ENCODE peak calls at places on chromosomes 3 and 15, in seven cellular contexts. One of them, this sample, is unnamed.

GRCh38 chr3:129581623-129582022 is 24.9 kb downstream of the PLXND1 start:
- DNase-seq in WERI-Rb-1: no peak
- DNase-seq in skeletal muscle cell: no peak
- DNase-seq in mesendoderm: no peak
- DNase-seq in foreskin fibroblast: no peak
- DNase-seq in BE2C: no peak
- DNase-seq in OCI-LY7: no peak
- DNase-seq in this sample: no peak

GRCh38 chr3:159209459-159209858 is 407.6 kb downstream of the MFSD1 start:
- DNase-seq in WERI-Rb-1: no peak
- DNase-seq in skeletal muscle cell: no peak
- DNase-seq in mesendoderm: no peak
- DNase-seq in foreskin fibroblast: no peak
- DNase-seq in BE2C: no peak
- DNase-seq in OCI-LY7: no peak
- DNase-seq in this sample: no peak

GRCh38 chr3:197525706-197526105 is 30.1 kb downstream of the BDH1 start:
- DNase-seq in WERI-Rb-1: no peak
- DNase-seq in skeletal muscle cell: no peak
- DNase-seq in mesendoderm: peak
- DNase-seq in foreskin fibroblast: no peak
- DNase-seq in BE2C: no peak
- DNase-seq in OCI-LY7: no peak
- DNase-seq in this sample: no peak

GRCh38 chr3:29381595-29381994 is 100.7 kb downstream of the RBMS3 start:
- DNase-seq in WERI-Rb-1: no peak
- DNase-seq in skeletal muscle cell: no peak
- DNase-seq in mesendoderm: peak
- DNase-seq in foreskin fibroblast: no peak
- DNase-seq in BE2C: no peak
- DNase-seq in OCI-LY7: no peak
- DNase-seq in this sample: no peak

GRCh38 chr15:69044899-69045298 is 30.4 kb downstream of the NOX5 start:
- DNase-seq in WERI-Rb-1: no peak
- DNase-seq in skeletal muscle cell: no peak
- DNase-seq in mesendoderm: peak
- DNase-seq in foreskin fibroblast: peak
- DNase-seq in BE2C: peak
- DNase-seq in OCI-LY7: no peak
- DNase-seq in this sample: peak

GRCh38 chr15:68055224-68055705 is 1.1 kb downstream of the PIAS1 start:
- DNase-seq in WERI-Rb-1: peak
- DNase-seq in skeletal muscle cell: no peak
- DNase-seq in mesendoderm: peak
- DNase-seq in foreskin fibroblast: peak
- DNase-seq in BE2C: peak
- DNase-seq in OCI-LY7: peak
- DNase-seq in this sample: no peak

GRCh38 chr3:38454179-38454883 is 641 bp downstream of the ACVR2B start:
- DNase-seq in WERI-Rb-1: peak
- DNase-seq in skeletal muscle cell: no peak
- DNase-seq in mesendoderm: peak
- DNase-seq in foreskin fibroblast: no peak
- DNase-seq in BE2C: peak
- DNase-seq in OCI-LY7: peak
- DNase-seq in this sample: no peak

GRCh38 chr15:71595846-71596553 is 214.4 kb upstream of the NR2E3 start:
- DNase-seq in WERI-Rb-1: no peak
- DNase-seq in skeletal muscle cell: no peak
- DNase-seq in mesendoderm: no peak
- DNase-seq in foreskin fibroblast: peak
- DNase-seq in BE2C: no peak
- DNase-seq in OCI-LY7: no peak
- DNase-seq in this sample: no peak

GRCh38 chr3:54434761-54435160 is 312.4 kb downstream of the CACNA2D3 start:
- DNase-seq in WERI-Rb-1: peak
- DNase-seq in skeletal muscle cell: no peak
- DNase-seq in mesendoderm: no peak
- DNase-seq in foreskin fibroblast: no peak
- DNase-seq in BE2C: no peak
- DNase-seq in OCI-LY7: no peak
- DNase-seq in this sample: no peak

GRCh38 chr3:57784089-57784735 is 28.1 kb downstream of the SLMAP start:
- DNase-seq in WERI-Rb-1: no peak
- DNase-seq in skeletal muscle cell: no peak
- DNase-seq in mesendoderm: no peak
- DNase-seq in foreskin fibroblast: no peak
- DNase-seq in BE2C: no peak
- DNase-seq in OCI-LY7: no peak
- DNase-seq in this sample: no peak

GRCh38 chr3:98680723-98681122 is 82.4 kb upstream of the ST3GAL6 start:
- DNase-seq in WERI-Rb-1: no peak
- DNase-seq in skeletal muscle cell: no peak
- DNase-seq in mesendoderm: no peak
- DNase-seq in foreskin fibroblast: peak
- DNase-seq in BE2C: no peak
- DNase-seq in OCI-LY7: no peak
- DNase-seq in this sample: no peak

GRCh38 chr3:49199244-49199899 is 28.0 kb downstream of the KLHDC8B start:
- DNase-seq in WERI-Rb-1: no peak
- DNase-seq in skeletal muscle cell: peak
- DNase-seq in mesendoderm: no peak
- DNase-seq in foreskin fibroblast: peak
- DNase-seq in BE2C: no peak
- DNase-seq in OCI-LY7: no peak
- DNase-seq in this sample: no peak

GRCh38 chr3:134381836-134382442 is 7.7 kb upstream of the AMOTL2 start:
- DNase-seq in WERI-Rb-1: no peak
- DNase-seq in skeletal muscle cell: no peak
- DNase-seq in mesendoderm: no peak
- DNase-seq in foreskin fibroblast: no peak
- DNase-seq in BE2C: no peak
- DNase-seq in OCI-LY7: no peak
- DNase-seq in this sample: no peak

GRCh38 chr15:74787251-74788041 is 5.6 kb downstream of the CSK start:
- DNase-seq in WERI-Rb-1: peak
- DNase-seq in skeletal muscle cell: peak
- DNase-seq in mesendoderm: peak
- DNase-seq in foreskin fibroblast: peak
- DNase-seq in BE2C: peak
- DNase-seq in OCI-LY7: peak
- DNase-seq in this sample: no peak

GRCh38 chr3:72041531-72041930 is 256.6 kb upstream of the PROK2 start:
- DNase-seq in WERI-Rb-1: peak
- DNase-seq in skeletal muscle cell: peak
- DNase-seq in mesendoderm: no peak
- DNase-seq in foreskin fibroblast: peak
- DNase-seq in BE2C: no peak
- DNase-seq in OCI-LY7: no peak
- DNase-seq in this sample: no peak

GRCh38 chr3:184583345-184584000 is 21.9 kb downstream of the EPHB3 start:
- DNase-seq in WERI-Rb-1: no peak
- DNase-seq in skeletal muscle cell: no peak
- DNase-seq in mesendoderm: no peak
- DNase-seq in foreskin fibroblast: no peak
- DNase-seq in BE2C: no peak
- DNase-seq in OCI-LY7: no peak
- DNase-seq in this sample: no peak

GRCh38 chr15:74821091-74821789 is 5.2 kb upstream of the CPLX3 start:
- DNase-seq in WERI-Rb-1: peak
- DNase-seq in skeletal muscle cell: no peak
- DNase-seq in mesendoderm: peak
- DNase-seq in foreskin fibroblast: no peak
- DNase-seq in BE2C: peak
- DNase-seq in OCI-LY7: peak
- DNase-seq in this sample: no peak

GRCh38 chr3:71087109-71088018 is 496.2 kb downstream of the FOXP1 start:
- DNase-seq in WERI-Rb-1: no peak
- DNase-seq in skeletal muscle cell: no peak
- DNase-seq in mesendoderm: no peak
- DNase-seq in foreskin fibroblast: peak
- DNase-seq in BE2C: no peak
- DNase-seq in OCI-LY7: peak
- DNase-seq in this sample: no peak

GRCh38 chr3:184806567-184807271 is 5.2 kb upstream of the VPS8 start:
- DNase-seq in WERI-Rb-1: no peak
- DNase-seq in skeletal muscle cell: no peak
- DNase-seq in mesendoderm: no peak
- DNase-seq in foreskin fibroblast: no peak
- DNase-seq in BE2C: no peak
- DNase-seq in OCI-LY7: no peak
- DNase-seq in this sample: no peak

GRCh38 chr15:29844290-29844903 is 22.1 kb upstream of the TJP1 start:
- DNase-seq in WERI-Rb-1: no peak
- DNase-seq in skeletal muscle cell: no peak
- DNase-seq in mesendoderm: no peak
- DNase-seq in foreskin fibroblast: peak
- DNase-seq in BE2C: no peak
- DNase-seq in OCI-LY7: no peak
- DNase-seq in this sample: no peak

GRCh38 chr15:70281261-70281810 is 183.6 kb upstream of the TLE3 start:
- DNase-seq in WERI-Rb-1: no peak
- DNase-seq in skeletal muscle cell: no peak
- DNase-seq in mesendoderm: no peak
- DNase-seq in foreskin fibroblast: no peak
- DNase-seq in BE2C: no peak
- DNase-seq in OCI-LY7: no peak
- DNase-seq in this sample: no peak

GRCh38 chr3:71863563-71864190 is 78.7 kb upstream of the PROK2 start:
- DNase-seq in WERI-Rb-1: no peak
- DNase-seq in skeletal muscle cell: no peak
- DNase-seq in mesendoderm: no peak
- DNase-seq in foreskin fibroblast: no peak
- DNase-seq in BE2C: no peak
- DNase-seq in OCI-LY7: no peak
- DNase-seq in this sample: no peak

GRCh38 chr15:82132742-82133141 is 86.9 kb upstream of the MEX3B start:
- DNase-seq in WERI-Rb-1: no peak
- DNase-seq in skeletal muscle cell: peak
- DNase-seq in mesendoderm: no peak
- DNase-seq in foreskin fibroblast: peak
- DNase-seq in BE2C: no peak
- DNase-seq in OCI-LY7: no peak
- DNase-seq in this sample: peak

GRCh38 chr3:111801697-111802655 is 57.1 kb upstream of the PHLDB2 start:
- DNase-seq in WERI-Rb-1: no peak
- DNase-seq in skeletal muscle cell: peak
- DNase-seq in mesendoderm: no peak
- DNase-seq in foreskin fibroblast: peak
- DNase-seq in BE2C: no peak
- DNase-seq in OCI-LY7: no peak
- DNase-seq in this sample: peak

GRCh38 chr3:46632792-46633191 is 20.5 kb downstream of the FAM240A start:
- DNase-seq in WERI-Rb-1: no peak
- DNase-seq in skeletal muscle cell: no peak
- DNase-seq in mesendoderm: no peak
- DNase-seq in foreskin fibroblast: peak
- DNase-seq in BE2C: no peak
- DNase-seq in OCI-LY7: no peak
- DNase-seq in this sample: no peak

GRCh38 chr3:122784436-122784835 is 9.2 kb downstream of the HSPBAP1 start:
- DNase-seq in WERI-Rb-1: no peak
- DNase-seq in skeletal muscle cell: peak
- DNase-seq in mesendoderm: no peak
- DNase-seq in foreskin fibroblast: no peak
- DNase-seq in BE2C: no peak
- DNase-seq in OCI-LY7: no peak
- DNase-seq in this sample: no peak
- H3K4me3 ChIP-seq in WERI-Rb-1: no peak
- H3K4me3 ChIP-seq in skeletal muscle cell: no peak
- H3K4me3 ChIP-seq in mesendoderm: no peak
- H3K4me3 ChIP-seq in foreskin fibroblast: no peak
- H3K4me3 ChIP-seq in BE2C: no peak
- H3K4me3 ChIP-seq in OCI-LY7: no peak
- H3K4me3 ChIP-seq in this sample: no peak

GRCh38 chr3:195580733-195581443 is 2.9 kb downstream of the APOD start:
- DNase-seq in WERI-Rb-1: no peak
- DNase-seq in skeletal muscle cell: peak
- DNase-seq in mesendoderm: no peak
- DNase-seq in foreskin fibroblast: peak
- DNase-seq in BE2C: no peak
- DNase-seq in OCI-LY7: no peak
- DNase-seq in this sample: peak
- H3K4me3 ChIP-seq in WERI-Rb-1: no peak
- H3K4me3 ChIP-seq in skeletal muscle cell: no peak
- H3K4me3 ChIP-seq in mesendoderm: no peak
- H3K4me3 ChIP-seq in foreskin fibroblast: no peak
- H3K4me3 ChIP-seq in BE2C: no peak
- H3K4me3 ChIP-seq in OCI-LY7: no peak
- H3K4me3 ChIP-seq in this sample: no peak

GRCh38 chr15:60006808-60007346 is 2.8 kb downstream of the FOXB1 start:
- DNase-seq in WERI-Rb-1: no peak
- DNase-seq in skeletal muscle cell: no peak
- DNase-seq in mesendoderm: no peak
- DNase-seq in foreskin fibroblast: no peak
- DNase-seq in BE2C: no peak
- DNase-seq in OCI-LY7: no peak
- DNase-seq in this sample: no peak
- H3K4me3 ChIP-seq in WERI-Rb-1: peak
- H3K4me3 ChIP-seq in skeletal muscle cell: no peak
- H3K4me3 ChIP-seq in mesendoderm: no peak
- H3K4me3 ChIP-seq in foreskin fibroblast: peak
- H3K4me3 ChIP-seq in BE2C: no peak
- H3K4me3 ChIP-seq in OCI-LY7: no peak
- H3K4me3 ChIP-seq in this sample: no peak

DNA sequence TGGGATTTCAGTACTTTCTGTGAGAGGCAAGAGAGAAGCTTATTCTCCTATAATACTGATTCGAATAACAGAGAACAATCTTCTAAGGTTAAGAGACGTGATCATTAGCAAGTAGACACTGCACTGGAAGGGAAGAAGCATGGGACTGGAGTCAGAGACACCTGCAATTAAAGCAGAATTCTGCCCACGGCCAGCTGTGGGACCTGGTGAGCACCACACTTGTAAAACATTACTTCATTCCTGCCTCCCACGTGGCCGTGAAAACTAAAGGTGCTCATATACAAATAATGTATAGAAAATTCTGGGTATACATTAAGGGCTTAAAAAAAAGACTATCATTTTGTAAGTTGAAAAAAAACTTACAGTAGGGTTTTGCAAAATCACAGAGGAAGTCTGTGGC is 2.0 kb downstream of the TM2D3 start:
- DNase-seq in WERI-Rb-1: no peak
- DNase-seq in skeletal muscle cell: no peak
- DNase-seq in mesendoderm: no peak
- DNase-seq in foreskin fibroblast: no peak
- DNase-seq in BE2C: no peak
- DNase-seq in OCI-LY7: no peak
- DNase-seq in this sample: no peak
- H3K4me3 ChIP-seq in WERI-Rb-1: no peak
- H3K4me3 ChIP-seq in skeletal muscle cell: no peak
- H3K4me3 ChIP-seq in mesendoderm: no peak
- H3K4me3 ChIP-seq in foreskin fibroblast: peak
- H3K4me3 ChIP-seq in BE2C: peak
- H3K4me3 ChIP-seq in OCI-LY7: peak
- H3K4me3 ChIP-seq in this sample: no peak

GRCh38 chr3:106184540-106185457 is 316.0 kb upstream of the CBLB start:
- DNase-seq in WERI-Rb-1: no peak
- DNase-seq in skeletal muscle cell: no peak
- DNase-seq in mesendoderm: no peak
- DNase-seq in foreskin fibroblast: no peak
- DNase-seq in BE2C: no peak
- DNase-seq in OCI-LY7: no peak
- DNase-seq in this sample: no peak
- H3K4me3 ChIP-seq in WERI-Rb-1: no peak
- H3K4me3 ChIP-seq in skeletal muscle cell: no peak
- H3K4me3 ChIP-seq in mesendoderm: no peak
- H3K4me3 ChIP-seq in foreskin fibroblast: no peak
- H3K4me3 ChIP-seq in BE2C: no peak
- H3K4me3 ChIP-seq in OCI-LY7: no peak
- H3K4me3 ChIP-seq in this sample: no peak

This sample was measured in AG04449.